ENCODE peak calls at places on chromosomes 3 and 15, in nine cellular contexts. Y is tibial artery; I is brain microvascular endothelial cell; M is ovary; F is thoracic aorta; Z is neuronal stem cell; J is ascending aorta; U is CD4-positive, alpha-beta T cell; S is RWPE1. O is an unnamed sample.

GRCh38 chr3:189488241-189488767 is 142.9 kb upstream of the TP63 start:
- DNase-seq in Y (no peak), I (peak; percentile 92), M (no peak), F (no peak), Z (no peak), J (no peak), U (no peak), S (peak; percentile 20), O (peak; percentile 24)

GRCh38 chr15:99097441-99098410 is 7.2 kb upstream of the SYNM start:
- DNase-seq in Y (no peak), I (no peak), M (no peak), F (no peak), Z (no peak), J (no peak), U (no peak), S (no peak), O (no peak)

GRCh38 chr3:45870099-45870498 is 16.2 kb upstream of the CCR9 start:
- DNase-seq in Y (no peak), I (no peak), M (no peak), F (no peak), Z (no peak), J (no peak), U (peak; percentile 86), S (no peak), O (no peak)

GRCh38 chr15:67400890-67401289 is 120.0 kb upstream of the C15orf61 start:
- DNase-seq in Y (no peak), I (no peak), M (no peak), F (no peak), Z (no peak), J (no peak), U (no peak), S (no peak), O (no peak)

GRCh38 chr3:16759227-16759903 is 125.4 kb upstream of the PLCL2 start:
- DNase-seq in Y (no peak), I (no peak), M (no peak), F (no peak), Z (no peak), J (no peak), U (no peak), S (no peak), O (peak; percentile 18)

GRCh38 chr15:92715753-92716152 is 60.2 kb upstream of the FAM174B start:
- DNase-seq in Y (no peak), I (peak; percentile 4), M (peak; percentile 47), F (no peak), Z (no peak), J (no peak), U (no peak), S (no peak), O (no peak)

GRCh38 chr3:141846050-141846433 is 30.4 kb upstream of the ATP1B3 start:
- DNase-seq in Y (no peak), I (no peak), M (no peak), F (no peak), Z (no peak), J (no peak), U (no peak), S (no peak), O (no peak)

GRCh38 chr3:120689395-120689794 is 7.4 kb upstream of the HGD start:
- DNase-seq in Y (no peak), I (no peak), M (no peak), F (no peak), Z (no peak), J (no peak), U (no peak), S (no peak), O (no peak)

GRCh38 chr3:170178631-170179030 is 2.9 kb downstream of the PHC3 start:
- DNase-seq in Y (no peak), I (no peak), M (no peak), F (no peak), Z (no peak), J (no peak), U (peak; percentile 63), S (no peak), O (no peak)

GRCh38 chr3:51679318-51679717 is 8.3 kb downstream of the TEX264 start:
- DNase-seq in Y (no peak), I (no peak), M (no peak), F (no peak), Z (no peak), J (no peak), U (no peak), S (no peak), O (no peak)

GRCh38 chr3:52197842-52198625 is at the start of gene ALAS1:
- DNase-seq in Y (peak; percentile 95), I (peak; percentile 83), M (peak; percentile 97), F (peak; percentile 59), Z (peak; percentile 94), J (peak; percentile 77), U (peak; percentile 87), S (peak; percentile 86), O (no peak)

GRCh38 chr3:194323785-194324735 is 27.1 kb downstream of the CPN2 start:
- DNase-seq in Y (no peak), I (no peak), M (peak; percentile 43), F (no peak), Z (no peak), J (no peak), U (no peak), S (peak; percentile 64), O (peak; percentile 68)

GRCh38 chr3:30810617-30811016 is 83.8 kb downstream of the GADL1 start:
- DNase-seq in Y (no peak), I (no peak), M (no peak), F (no peak), Z (no peak), J (no peak), U (peak; percentile 6), S (no peak), O (no peak)

GRCh38 chr15:98330258-98330657 is 318.1 kb upstream of the IGF1R start:
- DNase-seq in Y (no peak), I (no peak), M (no peak), F (no peak), Z (no peak), J (no peak), U (no peak), S (no peak), O (no peak)

GRCh38 chr3:97265237-97266005 is 451.0 kb downstream of the EPHA6 start:
- DNase-seq in Y (no peak), I (no peak), M (no peak), F (no peak), Z (no peak), J (no peak), U (no peak), S (no peak), O (no peak)
- H3K27ac ChIP-seq in Y (no peak overlapping the region), I (no peak overlapping the region), M (no peak overlapping the region), F (no peak overlapping the region), Z (no peak overlapping the region), J (no peak overlapping the region), U (no peak overlapping the region), S (no peak overlapping the region), O (no peak overlapping the region)

GRCh38 chr3:113746069-113746954 is at the start of gene NAA50:
- DNase-seq in Y (peak; percentile 98), I (peak; percentile 91), M (peak; percentile 97), F (peak; percentile 80), Z (peak; percentile 90), J (peak; percentile 75), U (peak; percentile 92), S (peak; percentile 90), O (peak; percentile 74)

GRCh38 chr3:113746955-113747718 is at the start of gene ATP6V1A:
- DNase-seq in Y (peak; percentile 86), I (no peak), M (peak; percentile 76), F (peak; percentile 9), Z (peak; percentile 52), J (peak; percentile 11), U (peak; percentile 74), S (peak; percentile 87), O (no peak)

GRCh38 chr3:113744941-113745272 is 1.1 kb downstream of the NAA50 start:
- DNase-seq in Y (no peak), I (no peak), M (no peak), F (no peak), Z (no peak), J (no peak), U (no peak), S (no peak), O (no peak)

GRCh38 chr3:113745273-113746068 is 578 bp downstream of the NAA50 start:
- DNase-seq in Y (peak; percentile 84), I (peak; percentile 86), M (peak; percentile 67), F (peak; percentile 72), Z (peak; percentile 62), J (peak; percentile 59), U (peak; percentile 82), S (peak; percentile 96), O (peak; percentile 87)

DNA sequence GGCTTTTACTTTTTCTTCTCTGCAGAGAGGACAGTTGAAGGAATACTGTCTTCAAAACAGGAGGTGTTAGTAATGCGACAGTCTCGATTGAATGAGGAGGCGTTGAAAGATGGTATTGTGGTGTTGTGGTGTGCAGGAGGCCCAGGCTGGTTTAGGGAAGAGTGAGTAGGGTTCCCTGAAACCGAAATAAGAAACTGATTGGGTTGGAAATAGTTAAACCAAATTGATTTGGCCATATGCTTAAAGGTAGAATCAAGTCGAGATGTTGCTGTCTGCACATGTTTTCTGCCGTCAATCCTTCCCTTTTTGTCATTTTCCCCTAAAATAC is 848 bp downstream of the ATP6V1A start:
- DNase-seq in Y (no peak), I (no peak), M (no peak), F (no peak), Z (peak; percentile 6), J (no peak), U (no peak), S (no peak), O (no peak)
- H3K27ac ChIP-seq in Y (peak overlapping the region; percentile 98), I (peak overlapping the region; percentile 97), M (no peak overlapping the region), F (no peak overlapping the region), Z (peak overlapping the region; percentile 64), J (peak overlapping the region; percentile 98), U (no peak overlapping the region), S (peak overlapping the region; percentile 96), O (peak overlapping the region; percentile 98)

DNA sequence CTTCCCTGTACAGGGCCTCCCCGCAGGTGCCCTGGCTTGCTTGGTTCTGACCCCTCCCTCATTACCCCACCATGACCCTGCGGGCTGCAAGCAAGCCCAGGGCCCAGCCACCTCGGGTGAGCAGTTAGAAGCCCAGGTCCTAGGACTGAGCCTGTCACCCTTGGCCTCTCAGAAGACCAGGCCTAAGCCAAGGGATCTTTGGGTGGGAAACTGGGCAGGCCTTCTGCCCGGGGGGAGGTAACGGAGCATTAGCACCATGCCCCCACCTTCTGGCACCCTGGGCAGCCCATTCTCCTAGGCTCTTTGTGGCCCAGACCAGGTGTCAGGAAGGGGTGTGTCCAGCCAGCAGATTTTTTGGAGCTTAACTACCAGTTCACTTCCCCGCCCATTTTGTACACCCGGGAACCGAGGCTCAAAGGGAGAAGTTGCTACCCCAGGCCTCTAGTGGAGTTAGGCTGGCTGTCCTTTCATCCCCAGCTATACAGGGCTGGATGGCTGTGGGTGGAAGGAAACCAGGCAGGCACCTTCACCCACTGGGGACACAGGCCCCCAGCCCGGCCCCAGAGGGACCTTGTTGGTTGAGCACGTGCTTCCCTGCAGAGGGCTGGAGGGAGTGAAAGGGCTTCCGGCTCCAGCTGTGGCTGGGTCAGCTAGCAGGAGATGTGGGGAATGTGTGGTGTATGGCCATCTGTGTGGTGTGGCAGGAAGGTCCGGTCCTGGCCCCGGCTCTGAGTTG is 1.4 kb downstream of the CSK start:
- DNase-seq in Y (no peak), I (no peak), M (no peak), F (no peak), Z (no peak), J (no peak), U (no peak), S (peak; percentile 48), O (no peak)
- H3K27ac ChIP-seq in Y (peak overlapping the region; percentile 79), I (no peak overlapping the region), M (no peak overlapping the region), F (peak overlapping the region; percentile 48), Z (no peak overlapping the region), J (peak overlapping the region; percentile 76), U (peak overlapping the region; percentile 93), S (peak overlapping the region; percentile 83), O (peak overlapping the region; percentile 68)

DNA sequence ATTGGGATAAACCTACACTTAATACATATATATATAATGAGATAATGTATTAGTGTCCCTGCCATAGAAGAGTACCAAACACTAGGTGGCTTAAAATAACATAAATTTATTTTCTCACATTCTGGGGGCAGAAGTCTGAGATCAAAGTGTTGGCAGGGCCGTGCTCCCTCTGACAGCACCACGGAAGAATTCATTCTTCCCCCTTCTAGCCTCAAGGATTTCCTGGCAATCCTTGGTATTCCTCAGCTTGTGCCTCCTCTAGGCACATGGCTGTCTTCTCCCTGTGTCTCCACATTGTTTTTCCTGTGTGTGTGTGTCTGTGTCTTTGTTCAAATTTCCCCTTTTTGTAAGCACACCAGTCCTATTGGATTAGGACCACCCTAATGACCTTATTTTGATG is 115.2 kb upstream of the AGBL1 start:
- DNase-seq in Y (no peak), I (no peak), M (no peak), F (no peak), Z (no peak), J (no peak), U (no peak), S (no peak), O (no peak)
- H3K27ac ChIP-seq in Y (no peak overlapping the region), I (no peak overlapping the region), M (no peak overlapping the region), F (no peak overlapping the region), Z (no peak overlapping the region), J (no peak overlapping the region), U (no peak overlapping the region), S (no peak overlapping the region), O (no peak overlapping the region)

O was measured in epithelial cell of prostate.